ENCODE peak calls at places on chromosomes 7 and 10, in nine cellular contexts. H is lower lobe of right lung, F is bronchial epithelial cell, Z is fibroblast of mammary gland, X is natural killer cell, S is neural crest cell, W is BE2C, N is AG04450, Y is ovary. L is an unnamed sample.

GRCh38 chr10:62108768-62109430 is 159.7 kb downstream of the RTKN2 start:
- DNase-seq in X (no peak), Y (no peak), F (no peak), N (no peak), S (no peak), H (no peak), Z (no peak), W (no peak), L (no peak)

GRCh38 chr7:69596056-69596455 is 2.2 kb upstream of the AUTS2 start:
- DNase-seq in N (no peak), S (no peak), W (no peak), H (no peak), F (no peak), X (no peak), Y (no peak), Z (no peak), L (no peak)

GRCh38 chr7:107690084-107690483 is 29.5 kb downstream of the SLC26A4 start:
- DNase-seq in W (no peak), Z (no peak), X (no peak), Y (no peak), S (no peak), F (no peak), H (no peak), N (no peak), L (no peak)

GRCh38 chr10:97499561-97500296 is 1.0 kb downstream of the UBTD1 start:
- DNase-seq in H (peak), Y (peak), N (no peak), F (peak), W (no peak), X (no peak), Z (peak), S (peak), L (no peak)

GRCh38 chr10:113523071-113523470 is 29.8 kb upstream of the HABP2 start:
- DNase-seq in F (no peak), Z (no peak), N (no peak), Y (no peak), X (no peak), S (no peak), W (no peak), H (no peak), L (no peak)

GRCh38 chr10:70993051-70993450 is 104.7 kb upstream of the PCBD1 start:
- DNase-seq in H (no peak), N (no peak), W (no peak), X (no peak), Z (no peak), F (no peak), S (no peak), Y (no peak), L (no peak)

GRCh38 chr10:75304740-75305380 is 69.1 kb upstream of the COMTD1 start:
- DNase-seq in Y (no peak), F (peak), H (no peak), W (no peak), Z (no peak), S (no peak), X (no peak), N (no peak), L (no peak)

GRCh38 chr7:107528461-107528860 is 35.3 kb downstream of the COG5 start:
- DNase-seq in S (no peak), Y (no peak), H (no peak), W (no peak), Z (peak), F (peak), X (no peak), N (peak), L (no peak)

GRCh38 chr10:14571866-14572507 is 202.7 kb downstream of the FAM107B start:
- DNase-seq in N (no peak), F (peak), X (peak), Y (no peak), Z (peak), W (no peak), S (no peak), H (peak), L (no peak)

GRCh38 chr7:129376778-129377700 is 57.2 kb upstream of the STRIP2 start:
- DNase-seq in W (no peak), N (no peak), H (no peak), F (peak), X (no peak), Z (peak), Y (no peak), S (no peak), L (no peak)

GRCh38 chr7:143394068-143394467 is 12.9 kb downstream of the ZYX start:
- DNase-seq in H (no peak), Z (no peak), Y (no peak), X (no peak), F (no peak), S (no peak), W (no peak), N (no peak), L (no peak)

GRCh38 chr10:37146443-37146842 is 21.0 kb downstream of the ANKRD30A start:
- DNase-seq in S (no peak), N (no peak), W (no peak), F (no peak), Z (no peak), Y (no peak), X (no peak), H (no peak), L (no peak)

GRCh38 chr7:34392972-34393371 is 265.0 kb upstream of the NPSR1 start:
- DNase-seq in H (no peak), S (no peak), Z (no peak), W (no peak), N (no peak), F (no peak), Y (no peak), X (no peak), L (no peak)

GRCh38 chr7:81624650-81625310 is 145.1 kb downstream of the HGF start:
- DNase-seq in W (no peak), Z (peak), X (no peak), H (no peak), N (no peak), F (no peak), Y (no peak), S (no peak), L (no peak)

GRCh38 chr7:49776994-49777393 is 3.6 kb downstream of the VWC2 start:
- DNase-seq in N (no peak), H (no peak), S (peak), Y (no peak), F (peak), Z (no peak), W (no peak), X (no peak), L (no peak)

GRCh38 chr10:34985823-34986222 is 104.3 kb downstream of the CUL2 start:
- DNase-seq in N (no peak), X (no peak), S (no peak), F (no peak), W (peak), Z (peak), Y (peak), H (no peak), L (peak)

GRCh38 chr7:44060948-44061644 is 4.3 kb downstream of the PGAM2 start:
- DNase-seq in N (no peak), Z (no peak), X (no peak), W (peak), F (no peak), H (peak), Y (no peak), S (no peak), L (peak)

GRCh38 chr10:52525761-52526160 is 211.7 kb downstream of the DKK1 start:
- DNase-seq in N (peak), X (no peak), F (peak), S (no peak), Z (peak), Y (no peak), W (no peak), H (no peak), L (no peak)

GRCh38 chr7:891291-891690 is 14.9 kb downstream of the GET4 start:
- DNase-seq in W (no peak), H (no peak), Z (no peak), N (no peak), Y (no peak), F (no peak), X (no peak), S (no peak), L (no peak)

GRCh38 chr10:118373786-118374185 is 31.7 kb upstream of the FAM204A start:
- DNase-seq in Z (peak), Y (no peak), W (no peak), X (no peak), N (peak), H (no peak), S (no peak), F (peak), L (no peak)

GRCh38 chr10:93518531-93518930 is 22.1 kb downstream of the CEP55 start:
- DNase-seq in Z (no peak), N (no peak), X (no peak), H (no peak), Y (no peak), F (no peak), W (peak), S (no peak), L (no peak)

GRCh38 chr7:108613147-108613948 is 43.7 kb downstream of the DNAJB9 start:
- DNase-seq in F (peak), W (no peak), H (no peak), X (no peak), Z (peak), S (no peak), N (no peak), Y (no peak), L (no peak)

GRCh38 chr10:44640429-44640828 is 255.5 kb upstream of the CXCL12 start:
- DNase-seq in H (no peak), N (no peak), W (no peak), F (no peak), X (no peak), Z (no peak), Y (no peak), S (no peak), L (no peak)

GRCh38 chr10:37860494-37861190 is 3.2 kb upstream of the ZNF248 start:
- DNase-seq in N (peak), H (no peak), Y (no peak), Z (peak), W (no peak), F (peak), X (no peak), S (no peak), L (no peak)

GRCh38 chr7:151888716-151889115 is 11.8 kb upstream of the PRKAG2 start:
- DNase-seq in H (no peak), Y (no peak), Z (no peak), W (no peak), X (no peak), S (no peak), F (no peak), N (no peak), L (no peak)

GRCh38 chr10:42961156-42961589 is 115.7 kb upstream of the RET start:
- DNase-seq in Z (no peak), F (no peak), H (peak), Y (no peak), X (peak), W (no peak), N (no peak), S (no peak), L (no peak)

GRCh38 chr10:71975891-71976725 is 11.9 kb downstream of the CHST3 start:
- DNase-seq in Y (peak), X (no peak), W (no peak), F (peak), Z (peak), S (no peak), N (no peak), H (no peak), L (no peak)

GRCh38 chr7:115271332-115272235 is 349.7 kb downstream of the MDFIC start:
- DNase-seq in S (no peak), Y (no peak), N (peak), W (no peak), Z (peak), X (no peak), H (no peak), F (no peak), L (no peak)

GRCh38 chr7:151428393-151429231 is 11.3 kb downstream of the CRYGN start:
- DNase-seq in W (no peak), X (no peak), Z (peak), S (no peak), N (no peak), Y (peak), F (no peak), H (no peak), L (no peak)

GRCh38 chr10:33260403-33261239 is 73.8 kb downstream of the NRP1 start:
- DNase-seq in H (no peak), Y (no peak), X (no peak), S (no peak), W (no peak), Z (no peak), N (no peak), F (no peak), L (no peak)

GRCh38 chr10:72611783-72612182 is 14.1 kb downstream of the MICU1 start:
- DNase-seq in S (no peak), X (no peak), W (peak), N (no peak), H (no peak), Z (no peak), Y (no peak), F (no peak), L (no peak)

GRCh38 chr7:139075031-139075652 is 34.4 kb downstream of the ZC3HAV1 start:
- DNase-seq in Z (peak), H (peak), Y (peak), F (peak), S (peak), W (peak), N (peak), X (peak), L (no peak)

GRCh38 chr10:72792288-72792687 is 100.3 kb downstream of the MCU start:
- DNase-seq in H (no peak), W (no peak), Z (no peak), F (no peak), X (no peak), N (no peak), Y (no peak), S (no peak), L (no peak)

GRCh38 chr10:5564537-5565204 is 39.9 kb downstream of the CALML3 start:
- DNase-seq in S (no peak), N (no peak), H (no peak), X (no peak), F (no peak), Y (peak), W (no peak), Z (no peak), L (peak)

DNA sequence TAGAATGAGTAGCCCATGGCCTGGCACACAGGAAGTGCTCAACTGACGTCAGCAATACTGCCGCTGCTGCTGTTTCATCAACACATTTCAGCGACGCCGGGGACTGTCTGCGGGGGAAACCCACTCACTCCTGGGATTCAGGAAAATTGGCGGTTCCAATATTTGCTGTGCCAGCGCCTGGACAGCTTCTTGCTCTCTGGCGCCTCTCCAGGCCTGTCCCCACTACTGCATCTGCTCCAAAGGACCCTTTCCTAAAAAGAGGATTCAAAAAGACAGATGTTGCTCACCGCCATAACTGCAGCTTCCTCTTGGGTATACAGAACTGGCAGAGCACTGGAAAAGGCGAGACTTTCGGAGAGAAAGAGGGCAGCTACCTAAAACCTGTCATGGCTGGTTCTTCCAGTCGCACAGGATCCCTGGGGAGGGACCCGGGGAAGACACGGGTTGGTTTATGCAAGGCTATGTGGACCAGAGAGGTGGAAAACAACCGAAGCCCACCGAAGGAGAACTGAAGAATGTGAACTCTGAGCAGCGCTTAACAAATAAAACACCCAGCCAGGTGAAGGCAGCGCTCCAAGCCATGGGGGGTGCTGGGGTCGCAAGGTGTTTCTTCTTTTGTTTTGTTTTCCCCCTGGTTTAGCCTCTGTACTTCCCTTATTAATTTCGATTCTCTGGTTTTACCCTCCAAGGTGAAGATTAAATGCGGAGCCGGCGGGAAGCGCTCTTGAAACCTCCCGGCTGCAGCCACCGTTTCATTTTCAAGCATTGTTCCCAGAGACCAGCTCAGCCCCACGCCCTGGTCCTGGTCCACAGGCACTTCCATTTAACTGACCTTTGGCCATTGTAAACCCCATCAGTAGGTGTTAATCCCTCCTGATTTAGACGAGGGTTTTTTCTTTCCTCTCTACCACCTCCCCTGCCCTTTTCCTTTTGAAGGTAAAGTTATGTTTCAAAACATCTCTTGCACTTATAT is 39.5 kb upstream of the ENO4 start:
- DNase-seq in F (peak), X (no peak), S (peak), Z (peak), Y (no peak), W (peak), N (no peak), H (no peak), L (no peak)
- TF ChIP-seq CTCF in F (peak), X (no peak), S (peak), Z (peak), Y (no peak), W (peak), N (peak), H (peak), L (peak)

DNA sequence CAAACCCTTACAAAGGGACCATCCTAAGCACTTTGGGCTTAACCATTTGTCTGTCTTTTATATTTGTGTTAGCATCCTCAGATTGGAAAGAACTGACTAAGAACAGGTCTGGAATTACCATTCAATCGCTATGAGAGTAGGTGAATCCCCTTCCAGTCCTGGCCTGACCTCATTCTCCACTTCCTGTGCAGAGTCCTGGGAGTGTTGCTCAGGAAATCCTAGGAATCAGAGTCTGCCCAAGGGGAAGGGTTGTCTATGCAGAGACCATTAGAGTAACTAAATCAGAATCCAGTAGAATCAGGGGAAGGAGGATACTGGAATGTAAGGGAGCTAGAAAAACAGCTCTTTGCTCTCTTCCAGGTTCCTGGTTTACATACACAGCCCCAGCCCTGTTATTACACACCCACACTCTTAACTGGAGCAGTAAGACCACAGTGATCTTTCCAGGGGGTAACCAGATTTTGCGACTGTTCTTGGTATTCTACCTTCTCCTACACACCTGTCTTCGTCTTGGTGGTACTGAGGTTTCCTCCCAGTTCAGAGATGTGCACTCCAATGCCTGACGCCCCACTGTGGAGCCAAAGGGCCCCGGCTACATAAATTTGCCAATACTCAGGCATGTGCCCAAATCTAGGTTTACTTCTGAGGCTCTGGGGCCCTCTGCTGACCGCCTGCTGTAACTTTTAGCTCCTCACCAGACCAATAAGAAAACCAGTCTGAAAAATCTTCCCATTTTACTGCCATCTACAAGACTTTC is 103.7 kb downstream of the RNF216 start:
- DNase-seq in S (peak), Z (peak), F (peak), N (peak), Y (peak), W (peak), X (no peak), H (peak), L (peak)
- TF ChIP-seq CTCF in S (peak), Z (peak), F (peak), N (peak), Y (peak), W (peak), X (peak), H (peak), L (peak)

GRCh38 chr7:158321936-158322615 is 265.5 kb downstream of the PTPRN2 start:
- DNase-seq in H (no peak), Y (no peak), W (no peak), F (no peak), N (no peak), Z (no peak), X (no peak), S (no peak), L (no peak)
- TF ChIP-seq CTCF in H (no peak), Y (no peak), W (no peak), F (no peak), N (no peak), Z (no peak), X (no peak), S (no peak), L (no peak)

DNA sequence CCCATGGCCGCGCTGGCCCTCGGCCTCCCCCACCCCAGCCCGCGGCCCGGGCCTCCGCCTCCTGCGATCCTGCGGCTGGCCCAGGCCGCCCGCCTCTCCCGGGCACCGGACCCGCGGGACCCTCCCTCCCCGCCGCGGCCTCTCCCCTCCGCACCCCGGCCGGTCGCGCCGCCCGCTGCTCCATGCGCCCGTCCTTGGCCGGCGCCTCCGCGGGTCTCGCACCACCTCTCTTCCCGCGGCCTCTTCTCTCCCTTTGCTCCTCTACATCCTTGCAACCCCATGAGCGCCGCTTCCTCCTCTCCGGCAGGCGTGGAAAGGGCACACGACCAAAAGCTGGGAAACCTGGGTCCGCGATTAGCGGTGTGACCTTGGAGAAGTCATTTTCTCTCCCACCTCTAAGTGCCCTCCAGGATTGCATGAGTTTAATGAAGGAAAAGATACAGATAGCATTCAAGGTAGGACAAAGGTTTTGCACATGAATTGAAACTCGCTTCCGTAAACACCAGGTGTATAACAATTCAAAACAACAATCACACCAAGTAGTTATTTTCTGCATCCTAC is 449 bp upstream of the SRPK2 start:
- DNase-seq in F (peak), Y (no peak), N (no peak), W (peak), H (peak), S (no peak), Z (peak), X (peak), L (no peak)
- TF ChIP-seq CTCF in F (no peak), Y (no peak), N (peak), W (no peak), H (no peak), S (no peak), Z (no peak), X (no peak), L (no peak)

GRCh38 chr7:24517166-24517565 is 56.1 kb upstream of the PALS2 start:
- DNase-seq in Z (no peak), S (no peak), X (no peak), Y (no peak), F (no peak), W (no peak), N (no peak), H (no peak), L (no peak)

GRCh38 chr7:24521917-24522583 is 51.2 kb upstream of the PALS2 start:
- DNase-seq in S (no peak), X (no peak), Y (no peak), Z (no peak), W (no peak), F (peak), N (no peak), H (no peak), L (no peak)
- TF ChIP-seq CTCF in S (no peak), X (no peak), Y (no peak), Z (no peak), W (no peak), F (no peak), N (no peak), H (no peak), L (no peak)

L was measured in chondrocyte.